ENCODE peak calls at places on chromosomes 16 and 17, in ten cellular contexts. One of them, this sample, is unnamed.

GRCh38 chr16:79632289-79632688 is 31.8 kb upstream of the MAF start:
- DNase-seq in sigmoid colon: no peak
- DNase-seq in stomach: no peak
- DNase-seq in neural crest cell: no peak
- DNase-seq in fibroblast of lung: peak
- DNase-seq in AG09309: no peak
- DNase-seq in AG09319: no peak
- DNase-seq in lower leg skin: peak
- DNase-seq in left lung: no peak
- DNase-seq in H9: no peak
- DNase-seq in this sample: no peak

GRCh38 chr16:51723016-51723724 is 572.1 kb upstream of the SALL1 start:
- DNase-seq in sigmoid colon: no peak
- DNase-seq in stomach: no peak
- DNase-seq in neural crest cell: no peak
- DNase-seq in fibroblast of lung: no peak
- DNase-seq in AG09309: no peak
- DNase-seq in AG09319: no peak
- DNase-seq in lower leg skin: no peak
- DNase-seq in left lung: no peak
- DNase-seq in H9: no peak
- DNase-seq in this sample: no peak

GRCh38 chr16:24309222-24309905 is 53.2 kb downstream of the CACNG3 start:
- DNase-seq in sigmoid colon: no peak
- DNase-seq in stomach: peak
- DNase-seq in neural crest cell: no peak
- DNase-seq in fibroblast of lung: peak
- DNase-seq in AG09309: no peak
- DNase-seq in AG09319: no peak
- DNase-seq in lower leg skin: no peak
- DNase-seq in left lung: no peak
- DNase-seq in H9: no peak
- DNase-seq in this sample: no peak

GRCh38 chr16:55944377-55944802 is 69.2 kb upstream of the CES5A start:
- DNase-seq in sigmoid colon: peak
- DNase-seq in stomach: peak
- DNase-seq in neural crest cell: peak
- DNase-seq in fibroblast of lung: peak
- DNase-seq in AG09309: no peak
- DNase-seq in AG09319: peak
- DNase-seq in lower leg skin: peak
- DNase-seq in left lung: no peak
- DNase-seq in H9: peak
- DNase-seq in this sample: peak

GRCh38 chr16:75566889-75567255 is 693 bp downstream of the GABARAPL2 start:
- DNase-seq in sigmoid colon: no peak
- DNase-seq in stomach: no peak
- DNase-seq in neural crest cell: no peak
- DNase-seq in fibroblast of lung: peak
- DNase-seq in AG09309: no peak
- DNase-seq in AG09319: no peak
- DNase-seq in lower leg skin: no peak
- DNase-seq in left lung: peak
- DNase-seq in H9: no peak
- DNase-seq in this sample: no peak

GRCh38 chr17:77127735-77128361 is 12.9 kb upstream of the SEC14L1 start:
- DNase-seq in sigmoid colon: peak
- DNase-seq in stomach: peak
- DNase-seq in neural crest cell: no peak
- DNase-seq in fibroblast of lung: peak
- DNase-seq in AG09309: no peak
- DNase-seq in AG09319: no peak
- DNase-seq in lower leg skin: peak
- DNase-seq in left lung: peak
- DNase-seq in H9: no peak
- DNase-seq in this sample: no peak

GRCh38 chr17:18267366-18267765 is 6.9 kb downstream of the MIEF2 start:
- DNase-seq in sigmoid colon: no peak
- DNase-seq in stomach: no peak
- DNase-seq in neural crest cell: no peak
- DNase-seq in fibroblast of lung: no peak
- DNase-seq in AG09309: no peak
- DNase-seq in AG09319: no peak
- DNase-seq in lower leg skin: no peak
- DNase-seq in left lung: no peak
- DNase-seq in H9: peak
- DNase-seq in this sample: no peak

GRCh38 chr17:71071837-71072236 is 902.5 kb downstream of the KCNJ2 start:
- DNase-seq in sigmoid colon: no peak
- DNase-seq in stomach: no peak
- DNase-seq in neural crest cell: no peak
- DNase-seq in fibroblast of lung: peak
- DNase-seq in AG09309: peak
- DNase-seq in AG09319: peak
- DNase-seq in lower leg skin: no peak
- DNase-seq in left lung: no peak
- DNase-seq in H9: no peak
- DNase-seq in this sample: no peak

DNA sequence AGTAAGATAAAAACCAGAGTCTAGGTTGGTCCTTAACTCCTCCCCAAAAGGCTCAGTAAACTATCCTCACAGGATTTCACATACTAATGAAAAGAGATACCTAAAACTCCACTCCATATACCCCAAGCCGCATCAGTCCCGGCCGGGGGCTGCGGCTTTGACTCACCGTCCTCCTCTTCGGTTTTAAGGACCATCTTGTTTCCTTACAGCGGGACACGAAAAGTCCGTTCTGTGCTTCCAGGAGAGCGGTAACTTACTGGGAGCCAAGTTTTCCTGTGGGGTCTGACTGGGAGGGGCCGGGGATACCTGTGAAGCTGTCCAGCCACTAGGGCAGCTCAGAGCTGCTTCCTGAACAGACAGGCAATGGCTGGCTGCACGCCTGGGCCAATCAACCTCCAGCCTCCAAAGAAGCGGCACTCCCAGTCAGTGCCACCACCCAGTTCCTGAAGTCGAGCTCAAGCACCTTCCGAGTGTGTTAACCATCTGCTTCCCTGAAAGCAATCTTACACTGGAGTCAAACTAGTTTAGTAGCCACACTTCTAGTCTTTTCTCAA is 45.5 kb downstream of the CYTH1 start:
- DNase-seq in sigmoid colon: peak
- DNase-seq in stomach: peak
- DNase-seq in neural crest cell: no peak
- DNase-seq in fibroblast of lung: no peak
- DNase-seq in AG09309: no peak
- DNase-seq in AG09319: no peak
- DNase-seq in lower leg skin: peak
- DNase-seq in left lung: peak
- DNase-seq in H9: peak
- DNase-seq in this sample: no peak
- TF ChIP-seq CTCF in sigmoid colon: no peak
- TF ChIP-seq CTCF in stomach: peak
- TF ChIP-seq CTCF in neural crest cell: no peak
- TF ChIP-seq CTCF in fibroblast of lung: no peak
- TF ChIP-seq CTCF in AG09309: no peak
- TF ChIP-seq CTCF in AG09319: no peak
- TF ChIP-seq CTCF in lower leg skin: no peak
- TF ChIP-seq CTCF in left lung: no peak
- TF ChIP-seq CTCF in H9: peak
- TF ChIP-seq CTCF in this sample: no peak

GRCh38 chr16:23074423-23074822 is 74.8 kb downstream of the USP31 start:
- DNase-seq in sigmoid colon: no peak
- DNase-seq in stomach: no peak
- DNase-seq in neural crest cell: no peak
- DNase-seq in fibroblast of lung: no peak
- DNase-seq in AG09309: no peak
- DNase-seq in AG09319: no peak
- DNase-seq in lower leg skin: no peak
- DNase-seq in left lung: no peak
- DNase-seq in H9: no peak
- DNase-seq in this sample: no peak

GRCh38 chr16:23072084-23072599 is 77.1 kb downstream of the USP31 start:
- DNase-seq in sigmoid colon: peak
- DNase-seq in stomach: peak
- DNase-seq in neural crest cell: no peak
- DNase-seq in fibroblast of lung: peak
- DNase-seq in AG09309: peak
- DNase-seq in AG09319: no peak
- DNase-seq in lower leg skin: peak
- DNase-seq in left lung: peak
- DNase-seq in H9: no peak
- DNase-seq in this sample: peak

GRCh38 chr16:23069844-23070243 is 79.4 kb downstream of the USP31 start:
- DNase-seq in sigmoid colon: no peak
- DNase-seq in stomach: no peak
- DNase-seq in neural crest cell: no peak
- DNase-seq in fibroblast of lung: no peak
- DNase-seq in AG09309: no peak
- DNase-seq in AG09319: no peak
- DNase-seq in lower leg skin: no peak
- DNase-seq in left lung: no peak
- DNase-seq in H9: no peak
- DNase-seq in this sample: no peak

GRCh38 chr16:23071202-23072083 is 77.8 kb downstream of the USP31 start:
- DNase-seq in sigmoid colon: no peak
- DNase-seq in stomach: no peak
- DNase-seq in neural crest cell: no peak
- DNase-seq in fibroblast of lung: peak
- DNase-seq in AG09309: peak
- DNase-seq in AG09319: no peak
- DNase-seq in lower leg skin: no peak
- DNase-seq in left lung: no peak
- DNase-seq in H9: no peak
- DNase-seq in this sample: no peak

DNA sequence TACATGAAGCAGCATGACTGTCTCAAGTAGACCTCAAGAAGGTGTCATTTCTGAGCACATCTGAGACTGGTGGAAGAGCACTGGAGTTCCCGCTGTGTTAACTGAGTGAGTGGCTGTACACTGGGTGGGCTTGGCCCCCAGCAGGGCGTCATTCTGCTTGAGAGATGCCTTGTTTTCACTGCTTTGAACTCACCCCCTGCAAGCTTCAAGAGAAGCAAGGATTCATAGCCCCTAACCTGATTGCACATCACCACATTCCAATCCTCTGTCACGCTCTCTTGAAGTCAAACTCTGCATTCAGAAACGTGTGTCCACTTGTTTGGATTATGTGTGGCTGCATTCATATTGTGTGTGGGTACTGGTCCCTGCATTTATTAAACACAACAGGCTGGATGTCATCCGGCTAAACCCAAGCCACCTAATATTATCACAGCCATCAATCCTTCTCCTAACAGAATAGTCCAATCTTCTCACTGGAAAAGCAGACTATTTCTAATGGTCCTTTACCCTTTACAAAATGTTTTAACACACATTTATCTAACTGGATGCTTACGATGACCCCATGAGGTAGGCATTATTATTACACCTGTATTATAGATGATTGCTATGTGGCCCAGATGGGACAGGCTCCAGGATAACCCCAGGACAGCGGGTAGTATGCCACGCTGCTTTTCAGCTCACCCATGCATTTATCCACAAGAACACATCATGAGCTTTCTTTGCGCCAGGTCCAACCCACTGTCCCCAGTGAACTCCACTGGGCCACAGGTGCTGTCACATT is 76.3 kb downstream of the USP31 start:
- DNase-seq in sigmoid colon: no peak
- DNase-seq in stomach: no peak
- DNase-seq in neural crest cell: no peak
- DNase-seq in fibroblast of lung: peak
- DNase-seq in AG09309: no peak
- DNase-seq in AG09319: no peak
- DNase-seq in lower leg skin: no peak
- DNase-seq in left lung: no peak
- DNase-seq in H9: no peak
- DNase-seq in this sample: no peak
- TF ChIP-seq CTCF in sigmoid colon: no peak
- TF ChIP-seq CTCF in stomach: no peak
- TF ChIP-seq CTCF in neural crest cell: no peak
- TF ChIP-seq CTCF in fibroblast of lung: no peak
- TF ChIP-seq CTCF in AG09309: no peak
- TF ChIP-seq CTCF in AG09319: no peak
- TF ChIP-seq CTCF in lower leg skin: no peak
- TF ChIP-seq CTCF in left lung: no peak
- TF ChIP-seq CTCF in H9: no peak
- TF ChIP-seq CTCF in this sample: no peak

GRCh38 chr16:8168016-8168415 is 422.3 kb downstream of the TMEM114 start:
- DNase-seq in sigmoid colon: no peak
- DNase-seq in stomach: no peak
- DNase-seq in neural crest cell: no peak
- DNase-seq in fibroblast of lung: no peak
- DNase-seq in AG09309: no peak
- DNase-seq in AG09319: no peak
- DNase-seq in lower leg skin: no peak
- DNase-seq in left lung: no peak
- DNase-seq in H9: no peak
- DNase-seq in this sample: no peak

GRCh38 chr16:8178271-8178670 is 412.0 kb downstream of the TMEM114 start:
- DNase-seq in sigmoid colon: no peak
- DNase-seq in stomach: no peak
- DNase-seq in neural crest cell: no peak
- DNase-seq in fibroblast of lung: no peak
- DNase-seq in AG09309: no peak
- DNase-seq in AG09319: no peak
- DNase-seq in lower leg skin: no peak
- DNase-seq in left lung: no peak
- DNase-seq in H9: no peak
- DNase-seq in this sample: no peak

GRCh38 chr16:8167436-8167835 is 422.9 kb downstream of the TMEM114 start:
- DNase-seq in sigmoid colon: no peak
- DNase-seq in stomach: no peak
- DNase-seq in neural crest cell: no peak
- DNase-seq in fibroblast of lung: no peak
- DNase-seq in AG09309: no peak
- DNase-seq in AG09319: no peak
- DNase-seq in lower leg skin: no peak
- DNase-seq in left lung: no peak
- DNase-seq in H9: no peak
- DNase-seq in this sample: no peak

DNA sequence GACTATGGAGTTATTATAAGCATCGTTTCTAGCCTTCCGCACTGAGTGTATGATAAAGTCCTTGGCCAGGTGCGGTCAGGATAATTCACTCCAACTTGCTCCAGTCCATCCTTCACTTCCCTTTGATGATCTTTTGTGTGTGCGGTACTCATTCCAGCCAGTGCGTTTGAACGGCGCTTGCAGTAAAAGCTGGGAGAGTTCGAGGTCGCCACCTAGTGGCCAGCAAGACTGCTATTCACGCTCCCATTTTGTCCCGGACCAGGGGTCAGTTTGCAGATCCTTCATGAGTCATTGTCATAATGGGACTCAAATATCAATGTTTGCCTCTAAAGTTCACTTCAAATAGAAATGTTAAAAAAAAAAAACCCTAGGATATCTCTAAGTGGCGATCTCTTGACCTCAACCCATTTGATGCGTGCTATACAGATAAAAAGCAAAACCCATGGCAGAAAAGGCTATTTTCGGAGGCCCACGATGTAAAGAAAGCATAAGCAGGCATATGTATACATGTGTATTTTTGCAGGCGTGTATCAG is 417.1 kb downstream of the TMEM114 start:
- DNase-seq in sigmoid colon: no peak
- DNase-seq in stomach: peak
- DNase-seq in neural crest cell: peak
- DNase-seq in fibroblast of lung: peak
- DNase-seq in AG09309: no peak
- DNase-seq in AG09319: no peak
- DNase-seq in lower leg skin: peak
- DNase-seq in left lung: no peak
- DNase-seq in H9: peak
- DNase-seq in this sample: peak
- TF ChIP-seq CTCF in sigmoid colon: peak
- TF ChIP-seq CTCF in stomach: peak
- TF ChIP-seq CTCF in neural crest cell: peak
- TF ChIP-seq CTCF in fibroblast of lung: peak
- TF ChIP-seq CTCF in AG09309: peak
- TF ChIP-seq CTCF in AG09319: peak
- TF ChIP-seq CTCF in lower leg skin: no peak
- TF ChIP-seq CTCF in left lung: peak
- TF ChIP-seq CTCF in H9: peak
- TF ChIP-seq CTCF in this sample: peak

DNA sequence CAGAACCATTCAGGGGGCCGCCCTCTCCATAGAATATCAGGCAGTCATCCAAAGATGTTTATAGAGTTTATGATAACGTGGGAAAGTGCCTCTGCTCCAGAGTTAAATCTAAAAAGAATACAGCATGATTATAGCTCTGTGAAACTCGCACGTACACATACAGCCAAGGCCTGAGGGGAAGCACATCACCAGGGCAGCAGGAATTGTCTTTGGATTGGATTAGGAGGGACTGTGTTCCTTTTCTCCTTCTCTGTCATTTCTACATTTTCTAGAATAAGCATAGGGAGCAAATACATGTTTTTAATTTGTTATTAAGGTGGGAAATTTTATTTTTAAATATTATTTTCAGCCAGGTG is 26.9 kb downstream of the EEF2K start:
- DNase-seq in sigmoid colon: no peak
- DNase-seq in stomach: no peak
- DNase-seq in neural crest cell: no peak
- DNase-seq in fibroblast of lung: no peak
- DNase-seq in AG09309: no peak
- DNase-seq in AG09319: no peak
- DNase-seq in lower leg skin: no peak
- DNase-seq in left lung: no peak
- DNase-seq in H9: no peak
- DNase-seq in this sample: no peak
- TF ChIP-seq CTCF in sigmoid colon: no peak
- TF ChIP-seq CTCF in stomach: no peak
- TF ChIP-seq CTCF in neural crest cell: no peak
- TF ChIP-seq CTCF in fibroblast of lung: no peak
- TF ChIP-seq CTCF in AG09309: no peak
- TF ChIP-seq CTCF in AG09319: no peak
- TF ChIP-seq CTCF in lower leg skin: no peak
- TF ChIP-seq CTCF in left lung: no peak
- TF ChIP-seq CTCF in H9: no peak
- TF ChIP-seq CTCF in this sample: no peak

This sample was measured in omental fat pad.